ENCODE peak calls at places on chromosomes 2 and 18, in five cellular contexts. One of them, this sample, is unnamed.

GRCh38 chr2:136208682-136209081 is 90.7 kb upstream of the CXCR4 start:
- DNase-seq in heart left ventricle: no peak
- DNase-seq in Peyer's patch: no peak
- DNase-seq in uterus: no peak
- DNase-seq in H54: no peak
- DNase-seq in this sample: no peak

GRCh38 chr2:203748331-203749126 is 42.1 kb downstream of the CD28 start:
- DNase-seq in heart left ventricle: no peak
- DNase-seq in Peyer's patch: no peak
- DNase-seq in uterus: no peak
- DNase-seq in H54: no peak
- DNase-seq in this sample: no peak

GRCh38 chr2:83900859-83901258 is 558.2 kb downstream of the SUCLG1 start:
- DNase-seq in heart left ventricle: no peak
- DNase-seq in Peyer's patch: no peak
- DNase-seq in uterus: no peak
- DNase-seq in H54: peak
- DNase-seq in this sample: no peak

GRCh38 chr2:241568738-241569137 is 10.2 kb downstream of the BOK start:
- DNase-seq in heart left ventricle: no peak
- DNase-seq in Peyer's patch: no peak
- DNase-seq in uterus: no peak
- DNase-seq in H54: no peak
- DNase-seq in this sample: no peak

GRCh38 chr2:199798004-199798403 is 53.0 kb downstream of the FTCDNL1 start:
- DNase-seq in heart left ventricle: no peak
- DNase-seq in Peyer's patch: no peak
- DNase-seq in uterus: no peak
- DNase-seq in H54: no peak
- DNase-seq in this sample: no peak

GRCh38 chr2:118232391-118233255 is 144.4 kb downstream of the INSIG2 start:
- DNase-seq in heart left ventricle: no peak
- DNase-seq in Peyer's patch: no peak
- DNase-seq in uterus: no peak
- DNase-seq in H54: no peak
- DNase-seq in this sample: no peak

GRCh38 chr18:58194028-58194427 is 150.0 kb downstream of the NEDD4L start:
- DNase-seq in heart left ventricle: peak
- DNase-seq in Peyer's patch: no peak
- DNase-seq in uterus: peak
- DNase-seq in H54: no peak
- DNase-seq in this sample: peak

GRCh38 chr2:3445891-3446290 is 66.4 kb downstream of the TRAPPC12 start:
- DNase-seq in heart left ventricle: no peak
- DNase-seq in Peyer's patch: no peak
- DNase-seq in uterus: no peak
- DNase-seq in H54: no peak
- DNase-seq in this sample: no peak

GRCh38 chr2:5560981-5561380 is 131.2 kb upstream of the SOX11 start:
- DNase-seq in heart left ventricle: peak
- DNase-seq in Peyer's patch: no peak
- DNase-seq in uterus: no peak
- DNase-seq in H54: no peak
- DNase-seq in this sample: no peak

GRCh38 chr2:40129725-40130124 is 322.2 kb downstream of the SLC8A1 start:
- DNase-seq in heart left ventricle: peak
- DNase-seq in Peyer's patch: no peak
- DNase-seq in uterus: no peak
- DNase-seq in H54: no peak
- DNase-seq in this sample: no peak

GRCh38 chr18:53153281-53153680 is 813.3 kb downstream of the DCC start:
- DNase-seq in heart left ventricle: no peak
- DNase-seq in Peyer's patch: no peak
- DNase-seq in uterus: no peak
- DNase-seq in H54: peak
- DNase-seq in this sample: no peak

GRCh38 chr2:98586466-98587140 is 21.7 kb downstream of the COA5 start:
- DNase-seq in heart left ventricle: no peak
- DNase-seq in Peyer's patch: no peak
- DNase-seq in uterus: no peak
- DNase-seq in H54: no peak
- DNase-seq in this sample: no peak

GRCh38 chr2:73291093-73291460 is 2.3 kb downstream of the EGR4 start:
- DNase-seq in heart left ventricle: peak
- DNase-seq in Peyer's patch: peak
- DNase-seq in uterus: no peak
- DNase-seq in H54: no peak
- DNase-seq in this sample: peak

GRCh38 chr2:187548658-187549057 is 5.6 kb downstream of the TFPI start:
- DNase-seq in heart left ventricle: no peak
- DNase-seq in Peyer's patch: no peak
- DNase-seq in uterus: no peak
- DNase-seq in H54: no peak
- DNase-seq in this sample: no peak

GRCh38 chr2:187546762-187547333 is 7.4 kb downstream of the TFPI start:
- DNase-seq in heart left ventricle: no peak
- DNase-seq in Peyer's patch: no peak
- DNase-seq in uterus: no peak
- DNase-seq in H54: no peak
- DNase-seq in this sample: no peak

GRCh38 chr2:187545238-187545751 is 8.9 kb downstream of the TFPI start:
- DNase-seq in heart left ventricle: no peak
- DNase-seq in Peyer's patch: no peak
- DNase-seq in uterus: no peak
- DNase-seq in H54: no peak
- DNase-seq in this sample: no peak

GRCh38 chr2:187549193-187549592 is 5.0 kb downstream of the TFPI start:
- DNase-seq in heart left ventricle: no peak
- DNase-seq in Peyer's patch: no peak
- DNase-seq in uterus: no peak
- DNase-seq in H54: no peak
- DNase-seq in this sample: no peak

DNA sequence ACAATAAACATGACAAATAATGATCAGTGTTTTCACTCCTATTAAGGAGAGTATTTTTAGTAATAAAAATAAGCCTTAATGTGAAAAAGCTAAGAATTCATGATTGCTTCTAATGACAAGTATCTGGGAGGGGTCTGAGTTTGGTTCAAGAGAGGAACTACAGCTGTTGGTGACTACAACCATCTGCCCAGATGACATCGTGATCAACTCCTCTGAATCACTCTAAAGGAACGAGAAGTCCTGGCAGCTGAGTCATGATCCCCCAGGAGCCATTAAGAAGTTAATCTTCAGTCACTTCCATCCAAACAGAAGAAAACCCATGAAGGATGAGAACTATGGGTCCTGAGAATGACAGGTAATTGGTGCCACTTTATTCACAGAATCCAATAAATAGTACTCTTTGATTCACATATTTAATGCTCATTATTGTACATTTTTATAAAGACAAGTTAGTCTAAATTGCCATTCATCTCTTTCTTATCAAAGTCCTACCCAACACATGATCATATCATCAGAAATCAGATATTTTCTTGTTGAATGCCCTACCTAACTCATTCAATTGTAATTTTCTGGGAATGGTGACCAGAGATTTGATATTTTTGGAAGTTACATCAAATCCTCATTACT is 6.8 kb downstream of the TFPI start:
- DNase-seq in heart left ventricle: peak
- DNase-seq in Peyer's patch: peak
- DNase-seq in uterus: peak
- DNase-seq in H54: peak
- DNase-seq in this sample: peak
- TF ChIP-seq POLR2A in heart left ventricle: no peak
- TF ChIP-seq POLR2A in Peyer's patch: no peak
- TF ChIP-seq POLR2A in uterus: no peak
- TF ChIP-seq POLR2A in H54: no peak
- TF ChIP-seq POLR2A in this sample: no peak

GRCh38 chr2:221500501-221501209 is 71.4 kb downstream of the EPHA4 start:
- DNase-seq in heart left ventricle: no peak
- DNase-seq in Peyer's patch: no peak
- DNase-seq in uterus: no peak
- DNase-seq in H54: no peak
- DNase-seq in this sample: no peak

GRCh38 chr2:221502270-221502973 is 69.7 kb downstream of the EPHA4 start:
- DNase-seq in heart left ventricle: no peak
- DNase-seq in Peyer's patch: no peak
- DNase-seq in uterus: no peak
- DNase-seq in H54: no peak
- DNase-seq in this sample: no peak

GRCh38 chr2:221501210-221501882 is 70.8 kb downstream of the EPHA4 start:
- DNase-seq in heart left ventricle: no peak
- DNase-seq in Peyer's patch: no peak
- DNase-seq in uterus: no peak
- DNase-seq in H54: peak
- DNase-seq in this sample: no peak

GRCh38 chr2:221503965-221504364 is 68.1 kb downstream of the EPHA4 start:
- DNase-seq in heart left ventricle: no peak
- DNase-seq in Peyer's patch: no peak
- DNase-seq in uterus: no peak
- DNase-seq in H54: no peak
- DNase-seq in this sample: no peak

GRCh38 chr2:221501883-221502269 is 70.2 kb downstream of the EPHA4 start:
- DNase-seq in heart left ventricle: no peak
- DNase-seq in Peyer's patch: no peak
- DNase-seq in uterus: no peak
- DNase-seq in H54: no peak
- DNase-seq in this sample: no peak
- TF ChIP-seq POLR2A in heart left ventricle: no peak
- TF ChIP-seq POLR2A in Peyer's patch: no peak
- TF ChIP-seq POLR2A in uterus: no peak
- TF ChIP-seq POLR2A in H54: no peak
- TF ChIP-seq POLR2A in this sample: no peak

DNA sequence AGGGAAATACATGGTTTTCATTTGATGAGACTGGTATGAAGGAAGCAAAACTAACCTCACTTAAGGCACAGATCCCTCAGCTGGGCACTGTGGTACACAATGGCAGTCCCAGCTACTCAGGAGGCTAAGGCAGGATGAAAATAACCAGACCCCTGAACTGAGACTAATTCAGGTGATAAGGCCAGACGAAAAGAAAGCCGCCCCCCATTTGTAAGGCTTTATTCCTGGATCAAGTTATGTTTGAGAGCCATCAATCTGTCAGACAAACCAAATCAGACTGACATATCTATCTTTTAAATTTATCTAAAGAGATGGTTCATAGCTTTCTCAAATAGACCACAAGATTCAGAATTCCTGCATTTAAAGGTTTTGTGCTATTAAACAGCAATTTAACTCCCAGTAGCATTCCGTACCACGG is 4.1 kb downstream of the SRSF7 start:
- DNase-seq in heart left ventricle: no peak
- DNase-seq in Peyer's patch: no peak
- DNase-seq in uterus: no peak
- DNase-seq in H54: no peak
- DNase-seq in this sample: no peak
- TF ChIP-seq POLR2A in heart left ventricle: no peak
- TF ChIP-seq POLR2A in Peyer's patch: no peak
- TF ChIP-seq POLR2A in uterus: no peak
- TF ChIP-seq POLR2A in H54: no peak
- TF ChIP-seq POLR2A in this sample: no peak

DNA sequence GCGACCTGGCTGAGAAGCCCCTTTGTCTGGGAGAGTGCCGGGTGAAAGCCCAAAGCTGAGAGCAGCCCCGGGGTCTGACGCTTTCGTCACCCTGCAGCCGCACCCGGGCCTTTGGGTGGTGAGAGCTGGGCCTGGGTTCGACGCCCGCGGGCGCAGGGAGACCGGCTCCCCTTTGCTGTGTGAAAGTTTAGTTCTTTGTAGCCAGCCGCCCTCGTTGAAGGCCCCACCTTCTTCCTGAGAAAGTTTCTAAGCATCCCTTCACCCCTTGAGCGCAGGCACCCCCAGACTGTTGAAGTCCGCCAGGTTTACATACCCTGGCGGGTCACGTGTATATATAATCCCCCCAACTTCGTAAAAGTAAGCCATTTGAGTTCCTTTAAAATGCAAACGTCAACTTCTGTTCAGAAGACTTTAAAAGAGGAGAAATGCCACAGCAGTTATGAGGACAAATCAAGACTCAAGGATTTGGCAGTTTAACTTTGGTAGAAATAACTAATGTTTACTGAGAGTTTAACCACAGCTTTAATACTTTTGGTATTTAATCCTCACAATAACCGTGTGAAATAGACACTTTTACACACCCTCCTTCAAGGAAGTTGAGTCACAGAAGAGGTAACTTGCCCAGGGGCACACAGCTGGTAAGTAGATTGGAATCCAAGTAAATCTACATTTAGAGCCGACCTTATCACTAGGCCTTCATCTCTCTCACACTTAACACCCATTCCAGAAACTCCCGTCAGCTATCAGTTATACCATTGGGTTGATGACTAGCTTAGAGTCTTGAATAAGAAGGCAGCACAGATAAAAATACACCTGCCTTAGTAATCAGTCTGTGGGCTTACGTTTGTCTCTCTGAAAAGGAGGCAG is 1.1 kb upstream of the MBOAT2 start:
- DNase-seq in heart left ventricle: no peak
- DNase-seq in Peyer's patch: no peak
- DNase-seq in uterus: no peak
- DNase-seq in H54: no peak
- DNase-seq in this sample: no peak
- TF ChIP-seq POLR2A in heart left ventricle: no peak
- TF ChIP-seq POLR2A in Peyer's patch: no peak
- TF ChIP-seq POLR2A in uterus: no peak
- TF ChIP-seq POLR2A in H54: no peak
- TF ChIP-seq POLR2A in this sample: no peak

DNA sequence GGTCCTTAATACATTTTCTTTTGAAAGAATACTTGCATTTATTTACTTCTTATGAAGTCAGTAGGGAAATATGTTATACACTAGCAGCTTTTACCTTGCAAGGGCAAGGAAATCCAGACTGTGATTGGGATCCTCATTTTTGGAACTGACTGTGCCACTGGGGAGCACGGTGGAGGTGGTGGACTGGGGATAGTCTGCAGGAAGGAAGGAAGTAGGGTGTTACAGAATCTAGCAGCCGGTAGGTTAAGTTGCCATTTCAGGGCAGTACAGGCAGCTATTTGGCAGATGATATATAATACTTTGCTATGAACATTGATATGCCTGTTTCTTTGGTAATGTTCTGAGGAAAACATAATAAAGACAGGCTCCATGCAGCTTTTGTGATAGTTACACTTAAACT is 238.3 kb downstream of the PHLPP1 start:
- DNase-seq in heart left ventricle: no peak
- DNase-seq in Peyer's patch: no peak
- DNase-seq in uterus: no peak
- DNase-seq in H54: no peak
- DNase-seq in this sample: no peak
- TF ChIP-seq POLR2A in heart left ventricle: no peak
- TF ChIP-seq POLR2A in Peyer's patch: no peak
- TF ChIP-seq POLR2A in uterus: no peak
- TF ChIP-seq POLR2A in H54: no peak
- TF ChIP-seq POLR2A in this sample: no peak